ENCODE peak calls at places on chromosome 2, in six cellular contexts. W is heart left ventricle, N is fibroblast of lung, B is aorta, K is HCT116, Z is transverse colon. Q is an unnamed sample.

GRCh38 chr2:9303528-9304225 is 97.1 kb downstream of the ASAP2 start:
- DNase-seq in W (peak; percentile 42), Z (no peak), N (no peak), K (no peak), B (no peak), Q (no peak)

GRCh38 chr2:2902551-2903216 is 474.9 kb downstream of the EIPR1 start:
- DNase-seq in W (no peak), B (no peak), N (no peak), Z (no peak), K (no peak), Q (peak; percentile 37)

GRCh38 chr2:67625671-67626070 is 228.5 kb downstream of the ETAA1 start:
- DNase-seq in K (no peak), B (no peak), N (peak; percentile 46), Z (no peak), W (no peak), Q (no peak)

GRCh38 chr2:16302969-16303592 is 362.6 kb downstream of the CYRIA start:
- DNase-seq in K (no peak), N (no peak), B (no peak), W (no peak), Z (no peak), Q (no peak)

GRCh38 chr2:218230882-218231281 is 13.9 kb downstream of the ARPC2 start:
- DNase-seq in W (no peak), B (no peak), N (peak; percentile 47), Z (peak; percentile 59), K (no peak), Q (no peak)

GRCh38 chr2:199463708-199464613 is 6.2 kb upstream of the SATB2 start:
- DNase-seq in K (no peak), N (no peak), B (peak; percentile 78), Z (peak; percentile 62), W (no peak), Q (no peak)

GRCh38 chr2:47617523-47618271 is 165.2 kb upstream of the MSH6 start:
- DNase-seq in Z (no peak), N (no peak), B (no peak), K (no peak), W (no peak), Q (no peak)

GRCh38 chr2:11340717-11341116 is 3.7 kb downstream of the ROCK2 start:
- DNase-seq in B (no peak), W (no peak), Z (no peak), N (no peak), K (no peak), Q (no peak)

GRCh38 chr2:58293056-58293455 is 51.9 kb upstream of the FANCL start:
- DNase-seq in K (no peak), B (no peak), N (no peak), Z (no peak), W (no peak), Q (no peak)

GRCh38 chr2:148979919-148980277 is 58.6 kb upstream of the LYPD6B start:
- DNase-seq in W (no peak), Z (no peak), K (no peak), B (no peak), N (no peak), Q (no peak)

GRCh38 chr2:69177063-69177771 is 164.2 kb downstream of the ANTXR1 start:
- DNase-seq in Z (peak; percentile 46), N (peak; percentile 98), B (peak; percentile 77), W (peak; percentile 71), K (no peak), Q (peak; percentile 45)

GRCh38 chr2:85409719-85410583 is at the start of gene CAPG:
- DNase-seq in N (no peak), Z (peak; percentile 94), B (peak; percentile 84), K (no peak), W (no peak), Q (peak; percentile 29)

DNA sequence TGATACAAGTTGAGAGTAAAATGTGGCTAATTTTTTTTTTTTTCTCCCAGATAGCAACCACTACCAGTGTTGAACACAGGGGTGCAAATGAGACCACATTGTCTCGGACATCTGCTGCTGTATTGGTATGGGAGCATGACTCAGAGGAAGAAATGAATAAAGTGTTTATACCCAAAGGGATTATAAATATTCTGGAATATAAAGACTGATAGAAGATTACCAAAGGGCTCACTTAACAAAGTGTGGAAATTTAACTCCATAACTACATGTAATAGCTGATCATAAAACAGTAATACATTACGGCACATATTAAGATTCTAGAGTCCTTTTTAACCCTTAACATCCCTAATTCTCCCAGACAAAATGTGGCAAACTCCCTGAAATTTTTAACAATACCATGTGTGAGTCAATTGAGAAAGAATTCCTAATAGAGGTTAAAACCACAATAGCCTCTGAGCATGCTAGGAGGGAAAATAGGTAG is 1023.0 kb upstream of the ACVR2A start:
- DNase-seq in B (no peak), N (peak; percentile 78), Z (no peak), W (no peak), K (no peak), Q (no peak)
- H3K27ac ChIP-seq in B (no peak overlapping the region), N (no peak overlapping the region), Z (no peak overlapping the region), W (no peak overlapping the region), K (no peak overlapping the region), Q (no peak overlapping the region)

DNA sequence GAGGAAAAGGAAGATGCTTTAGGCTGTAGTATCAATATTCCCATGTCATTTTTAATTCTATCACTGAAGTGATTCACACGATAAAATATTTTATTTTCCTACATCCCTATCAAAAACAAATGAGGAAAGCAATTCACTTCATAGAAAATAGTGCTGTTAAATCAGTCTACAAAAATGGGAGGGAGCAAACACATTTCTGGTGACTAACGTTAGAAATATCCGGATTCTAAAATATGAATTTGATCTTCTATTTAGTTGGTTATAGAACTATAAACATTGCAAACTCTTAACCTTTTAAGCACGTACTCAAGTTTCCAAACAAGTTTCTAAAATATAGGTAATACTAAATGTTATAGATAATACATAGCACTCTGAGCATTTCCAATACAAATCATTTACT is 20.8 kb downstream of the ATF2 start:
- DNase-seq in Z (no peak), N (no peak), W (no peak), K (no peak), B (no peak), Q (no peak)
- H3K36me3 ChIP-seq in Z (no peaks in the 10 kb centered on the region), N (peaks cover 4% of the 10 kb centered on the region), W (no peaks in the 10 kb centered on the region), K (no peaks in the 10 kb centered on the region), B (no peaks in the 10 kb centered on the region), Q (no peaks in the 10 kb centered on the region)

GRCh38 chr2:123128951-123129350 is 896.1 kb upstream of the CNTNAP5 start:
- DNase-seq in Z (no peak), K (no peak), W (no peak), N (no peak), B (no peak), Q (no peak)
- H3K9me3 ChIP-seq in Z (no peaks in the 10 kb centered on the region), K (peaks cover 10% of the 10 kb centered on the region), W (no peaks in the 10 kb centered on the region), N (no peaks in the 10 kb centered on the region), B (peaks cover 3% of the 10 kb centered on the region), Q (no peaks in the 10 kb centered on the region)

GRCh38 chr2:14855751-14856150 is 223.2 kb downstream of the LRATD1 start:
- DNase-seq in B (no peak), K (no peak), W (no peak), Z (no peak), N (no peak), Q (no peak)
- H3K27ac ChIP-seq in B (no peak overlapping the region), K (no peak overlapping the region), W (no peak overlapping the region), Z (no peak overlapping the region), N (no peak overlapping the region), Q (no peak overlapping the region)

DNA sequence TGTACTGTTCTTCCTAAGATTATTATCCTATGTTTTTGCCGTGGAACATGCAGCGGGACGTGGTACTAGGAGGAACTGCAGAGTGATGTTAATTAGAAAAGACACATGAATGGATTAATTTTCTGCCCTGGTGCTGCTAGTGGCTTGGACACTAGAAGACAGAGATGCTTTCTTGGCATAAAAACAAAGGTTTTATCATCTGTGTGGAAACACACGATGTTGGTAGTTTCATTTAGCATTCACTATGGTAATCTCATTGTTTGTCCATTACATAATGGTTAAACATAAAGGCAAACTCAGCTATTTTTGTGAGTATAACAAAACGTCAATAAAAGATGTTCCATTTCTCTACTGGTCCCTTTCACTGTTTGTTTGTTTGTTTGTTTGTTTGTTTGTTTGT is 22.8 kb downstream of the COL6A3 start:
- DNase-seq in B (no peak), W (no peak), Z (no peak), K (no peak), N (no peak), Q (no peak)
- H3K36me3 ChIP-seq in B (peaks cover 3% of the 10 kb centered on the region), W (no peaks in the 10 kb centered on the region), Z (no peaks in the 10 kb centered on the region), K (no peaks in the 10 kb centered on the region), N (peaks cover 35% of the 10 kb centered on the region), Q (no peaks in the 10 kb centered on the region)

DNA sequence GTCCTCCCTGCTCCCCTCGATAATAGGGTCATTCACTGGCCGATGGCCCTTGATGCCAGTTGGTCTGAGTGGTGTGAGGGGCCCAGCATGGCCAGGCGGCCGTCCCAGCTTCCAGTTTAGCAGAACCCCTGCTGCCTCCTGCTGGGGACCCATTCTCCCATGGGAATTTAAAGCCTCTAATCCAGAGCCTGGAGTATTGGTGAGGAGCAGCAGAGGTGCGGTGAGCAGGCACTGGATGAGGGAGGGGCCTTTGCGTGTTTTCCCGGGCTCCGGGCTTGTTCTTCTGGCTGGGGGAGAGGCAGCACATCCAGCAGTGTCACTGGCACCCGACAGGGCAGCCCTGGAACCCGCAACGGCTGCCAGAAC is 17.4 kb downstream of the KCNIP3 start:
- DNase-seq in W (no peak), N (no peak), B (no peak), Z (no peak), K (no peak), Q (no peak)
- H3K9me3 ChIP-seq in W (no peaks in the 10 kb centered on the region), N (no peaks in the 10 kb centered on the region), B (no peaks in the 10 kb centered on the region), Z (no peaks in the 10 kb centered on the region), K (no peaks in the 10 kb centered on the region), Q (no peaks in the 10 kb centered on the region)

GRCh38 chr2:37855283-37856041 is 69.6 kb upstream of the RMDN2 start:
- DNase-seq in Z (no peak), W (peak; percentile 68), K (no peak), N (no peak), B (no peak), Q (peak; percentile 67)
- H3K27ac ChIP-seq in Z (peak overlapping the region; percentile 73), W (peak overlapping the region; percentile 84), K (no peak overlapping the region), N (no peak overlapping the region), B (peak overlapping the region; percentile 39), Q (peak overlapping the region; percentile 52)

GRCh38 chr2:134441153-134441863 is 187.4 kb downstream of the MGAT5 start:
- DNase-seq in K (no peak), N (no peak), B (no peak), Z (no peak), W (no peak), Q (no peak)
- H3K36me3 ChIP-seq in K (no peaks in the 10 kb centered on the region), N (peaks cover 4% of the 10 kb centered on the region), B (no peaks in the 10 kb centered on the region), Z (no peaks in the 10 kb centered on the region), W (no peaks in the 10 kb centered on the region), Q (no peaks in the 10 kb centered on the region)

GRCh38 chr2:211161236-211161635 is 604.8 kb downstream of the CPS1 start:
- DNase-seq in K (no peak), Z (no peak), B (no peak), N (no peak), W (no peak), Q (no peak)

GRCh38 chr2:211157856-211158463 is 601.6 kb downstream of the CPS1 start:
- DNase-seq in Z (peak; percentile 73), W (peak; percentile 47), N (peak; percentile 55), B (peak; percentile 89), K (peak; percentile 57), Q (peak; percentile 80)

GRCh38 chr2:211159972-211160371 is 603.6 kb downstream of the CPS1 start:
- DNase-seq in K (no peak), B (no peak), W (no peak), N (no peak), Z (no peak), Q (no peak)

DNA sequence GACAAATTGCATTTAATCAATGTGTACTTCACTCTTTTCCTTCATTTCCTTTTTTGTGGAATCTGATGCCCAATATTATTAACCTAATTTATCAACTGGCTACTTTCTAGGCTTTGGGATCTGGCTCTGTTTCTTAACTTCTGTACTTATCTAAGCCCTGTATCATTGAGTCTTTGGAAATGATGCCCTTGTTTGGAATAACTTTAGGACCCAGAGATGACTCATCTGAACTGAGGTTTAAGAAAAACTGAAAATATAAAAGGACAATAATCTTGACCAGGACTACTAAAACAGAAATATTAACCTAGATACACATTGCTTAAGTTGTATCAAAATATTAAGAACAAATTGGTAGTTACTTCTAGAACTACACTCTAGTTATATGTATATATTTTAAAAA is 600.8 kb downstream of the CPS1 start:
- DNase-seq in Z (no peak), N (peak; percentile 2), B (no peak), W (no peak), K (no peak), Q (no peak)
- H3K9me3 ChIP-seq in Z (no peaks in the 10 kb centered on the region), N (no peaks in the 10 kb centered on the region), B (no peaks in the 10 kb centered on the region), W (no peaks in the 10 kb centered on the region), K (no peaks in the 10 kb centered on the region), Q (no peaks in the 10 kb centered on the region)

Q was measured in adrenal gland.